ENCODE peak calls at places on chromosomes 1 and 21, in ten cellular contexts. A is A549; M is activated naive CD8-positive, alpha-beta T cell treated with anti-CD3 and anti-CD28 coated beads, Interleukin-2, amount 50 U/mL, for 24 hours; N is IMR-90; R is activated gamma-delta T cell; D is stomach; F is kidney tubule cell; H is activated naive CD4-positive, alpha-beta T cell treated with Interleukin-2 at 50 U/mL for 16 hours; Z is CD8-positive, alpha-beta memory T cell; J is stimulated activated CD4-positive, alpha-beta T cell treated with anti-CD3 and anti-CD28 coated beads, Interleukin-2, amount 100 ng/mL, for 48 hours. C is an unnamed sample.

GRCh38 chr1:97562096-97562495 is 358.7 kb downstream of the DPYD start:
- DNase-seq in R (no peak), D (no peak), F (no peak), Z (no peak), N (peak; percentile 23), M (no peak), H (no peak), A (no peak), J (no peak), C (no peak)

GRCh38 chr1:208988811-208989222 is 594.7 kb upstream of the CAMK1G start:
- DNase-seq in Z (peak; percentile 2), H (peak; percentile 1), F (peak; percentile 75), D (no peak), N (no peak), R (no peak), A (no peak), M (no peak), J (no peak), C (no peak)

GRCh38 chr1:5580926-5581325 is 411.3 kb downstream of the NPHP4 start:
- DNase-seq in D (no peak), Z (no peak), A (no peak), N (no peak), R (no peak), F (no peak), H (no peak), J (no peak), M (no peak), C (no peak)

GRCh38 chr1:93471911-93472310 is 24.0 kb downstream of the FNBP1L start:
- DNase-seq in J (no peak), A (no peak), M (no peak), D (no peak), H (no peak), Z (no peak), R (no peak), N (peak; percentile 86), F (no peak), C (no peak)

GRCh38 chr1:53631622-53632310 is 107.2 kb downstream of the GLIS1 start:
- DNase-seq in J (no peak), M (no peak), A (no peak), F (peak; percentile 50), R (no peak), H (no peak), D (peak; percentile 14), Z (no peak), N (no peak), C (no peak)

GRCh38 chr1:239654998-239655397 is 268.6 kb downstream of the CHRM3 start:
- DNase-seq in H (no peak), F (no peak), Z (no peak), J (no peak), A (no peak), M (no peak), N (no peak), D (no peak), R (no peak), C (no peak)

GRCh38 chr1:189226779-189227178 is 1250.9 kb downstream of the BRINP3 start:
- DNase-seq in H (no peak), F (no peak), D (no peak), N (no peak), R (no peak), A (no peak), M (no peak), J (no peak), Z (no peak), C (no peak)

GRCh38 chr21:46091118-46091517 is 6.8 kb upstream of the COL6A2 start:
- DNase-seq in N (no peak), Z (no peak), R (no peak), A (no peak), M (no peak), F (no peak), J (no peak), D (no peak), H (no peak), C (no peak)

GRCh38 chr1:27380766-27381733 is 2.1 kb downstream of the CD164L2 start:
- DNase-seq in N (no peak), A (no peak), F (no peak), J (no peak), R (no peak), M (no peak), H (no peak), Z (no peak), D (no peak), C (no peak)

GRCh38 chr1:1031659-1032245 is 11.8 kb downstream of the AGRN start:
- DNase-seq in M (no peak), A (no peak), Z (no peak), J (no peak), H (no peak), N (no peak), D (no peak), F (no peak), R (no peak), C (no peak)

GRCh38 chr1:209542585-209542984 is 40.9 kb upstream of the CAMK1G start:
- DNase-seq in H (no peak), R (no peak), A (no peak), J (no peak), D (no peak), M (no peak), F (peak; percentile 100), N (no peak), Z (no peak), C (no peak)

GRCh38 chr21:43585924-43586411 is 73.3 kb downstream of the HSF2BP start:
- DNase-seq in H (no peak), A (peak; percentile 78), M (no peak), J (no peak), F (peak; percentile 100), N (peak; percentile 98), Z (no peak), D (peak; percentile 79), R (no peak), C (peak; percentile 49)

C was measured in endothelial cell.